ENCODE peak calls at places on chromosomes 11 and 22, in five cellular contexts. B is GM12878, K is HCT116, E is SK-N-SH, Q is K562. N is an unnamed sample.

GRCh38 chr11:91091564-91091963 is 868.7 kb upstream of the CHORDC1 start:
- DNase-seq in B (no peak), K (no peak), E (no peak), Q (no peak), N (no peak)

GRCh38 chr22:41625577-41625976 is 4.5 kb downstream of the XRCC6 start:
- DNase-seq in B (no peak), K (no peak), E (no peak), Q (no peak), N (no peak)

GRCh38 chr11:43376594-43376993 is 17.9 kb downstream of the TTC17 start:
- DNase-seq in B (no peak), K (no peak), E (no peak), Q (no peak), N (no peak)

GRCh38 chr11:13603661-13604060 is 64.8 kb upstream of the FAR1 start:
- DNase-seq in B (no peak), K (no peak), E (no peak), Q (no peak), N (no peak)

GRCh38 chr11:65489061-65489705 is 9.7 kb upstream of the MALAT1 start:
- DNase-seq in B (no peak), K (no peak), E (no peak), Q (no peak), N (peak)

GRCh38 chr11:47494996-47495855 is 46.3 kb upstream of the RAPSN start:
- DNase-seq in B (no peak), K (no peak), E (no peak), Q (no peak), N (no peak)

GRCh38 chr22:30127749-30128166 is 47.5 kb downstream of the HORMAD2 start:
- DNase-seq in B (no peak), K (no peak), E (no peak), Q (no peak), N (no peak)

GRCh38 chr11:20609727-20610707 is 10.6 kb downstream of the SLC6A5 start:
- DNase-seq in B (no peak), K (peak), E (peak), Q (peak), N (peak)

GRCh38 chr11:85132839-85133238 is 494.3 kb downstream of the DLG2 start:
- DNase-seq in B (no peak), K (no peak), E (no peak), Q (no peak), N (no peak)

GRCh38 chr11:131924446-131925240 is 554.2 kb downstream of the NTM start:
- DNase-seq in B (no peak), K (no peak), E (no peak), Q (no peak), N (no peak)

GRCh38 chr22:30502911-30503310 is 2.6 kb downstream of the SEC14L4 start:
- DNase-seq in B (no peak), K (no peak), E (no peak), Q (no peak), N (no peak)

GRCh38 chr22:44151661-44152060 is 29.1 kb upstream of the PARVG start:
- DNase-seq in B (no peak), K (no peak), E (no peak), Q (no peak), N (no peak)

GRCh38 chr11:61747389-61748285 is 4.8 kb upstream of the MYRF start:
- DNase-seq in B (no peak), K (peak), E (peak), Q (peak), N (peak)

GRCh38 chr22:23753371-23753770 is 854 bp downstream of the VPREB3 start:
- DNase-seq in B (no peak), K (no peak), E (no peak), Q (no peak), N (no peak)

GRCh38 chr11:121344824-121345223 is 52.3 kb downstream of the SC5D start:
- DNase-seq in B (no peak), K (no peak), E (no peak), Q (no peak), N (no peak)

GRCh38 chr11:10654211-10655150 is 39.1 kb downstream of the IRAG1 start:
- DNase-seq in B (peak), K (peak), E (peak), Q (peak), N (peak)

GRCh38 chr11:96474263-96474662 is 84.5 kb downstream of the JRKL start:
- DNase-seq in B (no peak), K (no peak), E (no peak), Q (no peak), N (no peak)

GRCh38 chr22:42959472-42960145 is 55.3 kb downstream of the PACSIN2 start:
- DNase-seq in B (no peak), K (no peak), E (peak), Q (peak), N (no peak)

GRCh38 chr11:120817131-120817530 is 206.8 kb upstream of the TBCEL start:
- DNase-seq in B (no peak), K (no peak), E (peak), Q (no peak), N (no peak)

GRCh38 chr11:94315664-94316063 is 11.3 kb downstream of the IZUMO1R start:
- DNase-seq in B (no peak), K (no peak), E (no peak), Q (no peak), N (no peak)

GRCh38 chr22:37659066-37659896 is 758 bp downstream of the PDXP start:
- DNase-seq in B (no peak), K (no peak), E (peak), Q (peak), N (no peak)

GRCh38 chr11:122633219-122633829 is 22.2 kb upstream of the UBASH3B start:
- DNase-seq in B (no peak), K (no peak), E (peak), Q (no peak), N (peak)

GRCh38 chr11:43130616-43131015 is 181.2 kb upstream of the API5 start:
- DNase-seq in B (no peak), K (no peak), E (peak), Q (no peak), N (peak)

GRCh38 chr22:28440517-28441366 is 238.9 kb downstream of the TTC28 start:
- DNase-seq in B (no peak), K (no peak), E (peak), Q (no peak), N (no peak)

GRCh38 chr11:36345084-36345511 is 49.0 kb downstream of the PRR5L start:
- DNase-seq in B (no peak), K (no peak), E (no peak), Q (no peak), N (no peak)

GRCh38 chr11:130431337-130431773 is 2.9 kb upstream of the ADAMTS8 start:
- DNase-seq in B (no peak), K (peak), E (peak), Q (peak), N (peak)

GRCh38 chr22:27857441-27857840 is 55.9 kb upstream of the MN1 start:
- DNase-seq in B (no peak), K (no peak), E (no peak), Q (no peak), N (no peak)

GRCh38 chr11:31821779-31822574 is 10.9 kb upstream of the PAX6 start:
- DNase-seq in B (no peak), K (no peak), E (peak), Q (no peak), N (no peak)

GRCh38 chr22:21000215-21000986 is 1.5 kb downstream of the THAP7 start:
- DNase-seq in B (no peak), K (no peak), E (no peak), Q (no peak), N (no peak)

GRCh38 chr11:65592840-65593517 is 2.6 kb downstream of the KCNK7 start:
- DNase-seq in B (no peak), K (no peak), E (peak), Q (no peak), N (no peak)

GRCh38 chr11:9130297-9130696 is 38.9 kb upstream of the SCUBE2 start:
- DNase-seq in B (no peak), K (no peak), E (no peak), Q (no peak), N (no peak)

DNA sequence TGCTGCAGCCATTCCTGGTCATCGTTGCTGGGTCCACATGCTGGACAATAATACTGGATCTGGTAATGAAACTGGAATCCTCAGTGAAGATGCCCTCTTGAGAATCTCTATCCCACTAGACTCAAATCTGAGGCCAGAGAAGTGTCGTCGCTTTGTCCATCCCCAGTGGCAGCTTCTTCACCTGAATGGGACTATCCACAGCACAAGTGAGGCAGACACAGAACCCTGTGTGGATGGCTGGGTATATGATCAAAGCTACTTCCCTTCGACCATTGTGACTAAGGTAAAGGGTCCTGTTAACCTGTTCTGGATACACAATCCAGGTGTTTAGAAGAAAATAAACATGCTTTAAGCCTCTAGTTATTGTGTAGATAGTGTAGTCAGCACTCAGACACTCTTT is 46.9 kb upstream of the SLC22A25 start:
- DNase-seq in B (no peak), K (no peak), E (no peak), Q (no peak), N (no peak)
- TF ChIP-seq JUND in B (no peak), K (no peak), E (no peak), Q (no peak), N (no peak)

DNA sequence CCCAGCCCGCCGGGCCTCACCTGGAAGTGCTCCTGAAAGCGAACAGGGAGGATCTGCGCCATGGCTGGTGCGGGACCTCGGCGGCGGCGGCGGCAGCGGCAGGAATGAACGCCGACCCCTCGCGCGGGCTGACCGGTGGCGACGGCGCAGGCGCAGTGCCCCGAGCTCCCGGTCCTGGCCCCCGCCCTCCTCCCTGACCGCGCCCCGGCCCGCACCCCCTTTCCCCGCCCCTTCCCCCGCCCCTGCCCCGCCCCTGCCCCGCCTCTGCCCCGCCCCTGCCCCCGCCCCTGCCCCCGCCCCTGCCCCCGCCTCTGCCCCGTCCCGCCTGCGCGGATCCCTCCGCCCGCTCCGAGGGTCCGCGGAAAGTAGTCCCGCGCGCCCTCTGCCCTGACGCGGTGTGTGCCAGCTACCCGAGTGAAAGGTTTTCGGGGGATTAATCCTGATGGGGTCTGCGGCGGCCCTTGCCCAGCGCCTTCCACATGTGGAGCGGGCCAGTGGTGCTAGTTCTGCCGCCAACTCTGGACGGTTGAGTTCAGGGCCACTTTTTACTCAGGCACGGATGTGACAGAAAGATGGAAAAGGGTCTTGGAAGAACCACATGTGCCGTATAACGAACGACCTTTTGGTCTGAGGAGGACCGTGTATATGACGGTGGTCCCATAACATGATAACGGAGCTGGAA is at the start of gene CLTCL1:
- DNase-seq in B (peak), K (peak), E (peak), Q (peak), N (peak)
- TF ChIP-seq JUND in B (no peak), K (no peak), E (no peak), Q (no peak), N (no peak)

DNA sequence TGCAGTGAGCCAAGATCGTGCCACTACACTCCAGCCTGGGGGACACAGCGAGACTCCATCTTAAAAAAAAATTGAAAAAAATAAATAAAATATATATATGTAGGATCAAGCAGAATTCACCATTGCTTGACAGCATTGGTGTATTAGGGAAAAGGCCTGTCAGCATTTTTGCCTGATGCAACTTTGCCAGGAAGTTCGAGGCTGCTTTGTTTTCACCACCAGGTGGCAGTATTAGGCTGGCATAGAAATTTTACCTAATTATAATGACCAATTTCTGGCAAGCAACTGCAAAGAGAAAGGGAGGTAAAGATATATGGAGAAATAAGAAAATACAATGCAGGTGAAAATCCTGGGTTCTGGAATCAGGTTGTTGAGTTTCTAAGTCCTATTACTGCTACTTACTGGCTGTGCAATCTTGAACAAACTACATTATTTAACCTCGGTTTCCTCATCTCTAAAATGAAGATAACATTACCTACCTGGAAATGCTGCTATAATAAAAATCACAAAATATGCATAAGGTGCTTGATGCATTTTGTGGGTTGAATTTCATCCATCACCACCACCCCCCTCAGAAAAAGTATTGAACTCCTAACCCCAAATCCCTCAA is 24.7 kb downstream of the LAYN start:
- DNase-seq in B (peak), K (peak), E (peak), Q (peak), N (peak)
- TF ChIP-seq JUND in B (no peak), K (no peak), E (peak), Q (no peak), N (no peak)

GRCh38 chr11:115581871-115582639 is 77.8 kb upstream of the CADM1 start:
- DNase-seq in B (no peak), K (no peak), E (peak), Q (no peak), N (no peak)
- TF ChIP-seq JUND in B (no peak), K (no peak), E (no peak), Q (no peak), N (no peak)

GRCh38 chr22:50018608-50019291 is 6.2 kb upstream of the IL17REL start:
- DNase-seq in B (no peak), K (no peak), E (no peak), Q (no peak), N (no peak)
- TF ChIP-seq JUND in B (no peak), K (no peak), E (no peak), Q (no peak), N (no peak)

GRCh38 chr22:22752556-22753477 is 108.4 kb downstream of the GGTLC2 start:
- DNase-seq in B (no peak), K (no peak), E (no peak), Q (peak), N (no peak)
- TF ChIP-seq JUND in B (no peak), K (no peak), E (no peak), Q (no peak), N (no peak)

DNA sequence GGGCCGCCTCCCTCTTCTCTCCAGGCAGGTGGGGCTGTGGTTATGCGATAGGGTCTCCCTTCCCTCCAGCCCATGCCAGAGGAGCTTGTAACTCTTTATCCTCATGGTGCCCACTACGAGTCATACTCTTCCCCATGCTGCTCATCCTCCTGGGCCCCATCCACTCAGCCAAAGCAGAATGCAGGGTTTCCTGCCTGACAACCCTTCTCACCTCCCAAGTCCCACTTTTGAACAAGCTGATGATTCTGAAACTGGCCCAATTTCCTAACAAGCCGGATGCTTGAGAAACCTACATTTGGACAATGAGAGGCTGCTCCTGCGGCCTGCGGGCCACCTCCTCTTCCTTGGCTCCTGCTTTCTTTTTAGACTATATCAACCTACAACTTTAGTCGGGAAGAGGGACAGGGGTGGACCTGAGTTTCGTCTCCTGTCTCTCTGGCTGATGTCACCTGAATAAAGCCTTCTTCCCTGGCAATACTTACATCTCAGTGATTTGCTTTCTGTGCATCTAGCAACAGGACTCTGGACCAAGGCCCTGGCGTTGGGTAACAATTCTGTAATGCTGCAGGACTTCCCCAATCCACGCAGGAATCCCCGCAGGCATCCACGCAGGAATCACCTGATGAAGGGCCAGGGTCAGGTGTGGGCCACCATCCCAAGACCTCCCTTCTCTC is 1.5 kb upstream of the NDUFS8 start:
- DNase-seq in B (no peak), K (no peak), E (no peak), Q (no peak), N (no peak)
- TF ChIP-seq JUND in B (no peak), K (no peak), E (peak), Q (no peak), N (no peak)

DNA sequence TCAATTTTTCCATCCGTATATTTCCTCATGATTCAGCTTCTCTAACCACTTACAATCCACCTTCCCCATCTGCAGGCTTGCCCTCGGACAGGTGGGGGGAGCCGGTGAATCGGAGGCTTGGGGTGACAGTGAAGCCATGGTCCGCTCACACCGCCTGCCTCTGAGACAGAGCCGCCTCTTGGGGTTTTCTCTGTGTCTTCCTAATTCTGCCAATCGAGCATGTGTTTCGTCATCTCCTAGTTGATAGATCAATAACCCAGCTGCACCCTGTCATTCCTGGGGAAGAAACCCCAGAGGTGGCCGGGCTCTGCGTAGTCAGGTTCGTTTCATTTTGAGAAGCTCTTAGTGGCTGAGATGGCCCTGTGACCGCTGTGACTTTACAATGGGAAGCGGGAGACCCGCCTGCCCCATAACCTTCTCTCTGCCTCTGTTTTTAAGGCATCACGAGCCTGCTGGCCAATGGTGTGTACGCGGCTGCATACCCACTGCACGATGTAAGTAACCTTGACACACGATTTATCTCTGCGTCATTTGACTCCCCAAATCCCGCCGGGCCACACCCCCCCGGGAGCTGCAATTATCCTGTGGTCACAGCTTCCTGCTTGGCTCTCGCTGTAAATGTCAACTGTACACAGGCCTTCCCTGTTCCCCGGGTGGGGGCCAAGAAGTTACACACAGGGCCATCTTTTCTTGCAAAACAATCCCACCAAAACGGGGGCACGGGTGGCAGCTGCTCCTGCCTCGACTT is 33.3 kb downstream of the ANO1 start:
- DNase-seq in B (no peak), K (no peak), E (no peak), Q (peak), N (peak)
- TF ChIP-seq JUND in B (no peak), K (no peak), E (no peak), Q (peak), N (no peak)

DNA sequence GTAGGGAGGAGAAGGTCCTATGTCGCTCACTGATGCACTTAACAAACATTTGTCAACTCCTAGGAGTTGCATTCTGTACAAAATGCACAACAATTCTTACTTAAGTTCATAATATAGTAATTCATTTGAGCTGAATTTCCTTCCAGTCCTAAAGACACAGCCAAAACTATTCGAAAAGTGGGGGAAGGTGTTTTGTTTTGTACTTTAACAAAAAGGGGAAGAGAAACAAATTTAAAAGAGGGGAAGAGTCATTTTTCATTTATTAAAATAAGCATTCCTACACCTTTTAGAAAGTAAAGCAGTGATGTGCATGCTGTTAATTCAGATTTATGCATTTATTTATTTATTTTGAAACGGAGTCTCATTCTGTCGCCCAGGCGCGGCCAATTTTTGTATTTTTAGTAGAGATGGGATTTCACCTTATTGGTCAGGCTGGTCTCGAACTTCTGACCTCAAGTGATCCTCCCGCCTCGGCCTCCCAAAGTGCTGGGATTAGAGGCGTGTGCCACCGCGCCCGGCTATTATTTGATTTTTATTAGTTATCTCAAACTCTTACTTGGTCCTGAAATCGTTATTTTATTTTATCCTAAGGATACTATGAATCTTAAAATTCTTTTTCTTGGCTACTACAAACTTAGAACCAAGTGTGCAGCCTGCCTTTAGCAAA is 1.1 kb upstream of the FANCF start:
- DNase-seq in B (no peak), K (no peak), E (no peak), Q (no peak), N (no peak)
- TF ChIP-seq JUND in B (no peak), K (no peak), E (no peak), Q (no peak), N (no peak)

N was measured in T47D.